ENCODE peak calls at places on chromosome X, in ten cellular contexts. D is adrenal gland; Y is activated CD4-positive, alpha-beta T cell treated with anti-CD3 and anti-CD28 coated beads for 4 hours; J is brain microvascular endothelial cell; P is sciatic nerve; I is NCI-H1436 treated with DMSO at 0.1 percent for 48 hours; K is HFF-Myc; H is sigmoid colon; B is lower leg skin; W is Ammon's horn. C is an unnamed sample.
A peak's percentile ranks its signal among the peaks of the same experiment; 100 is the strongest.

GRCh38 chrX:35711281-35711680 is 86.9 kb upstream of the MAGEB16 start:
- DNase-seq in D (no peak), Y (no peak), J (peak; percentile 26), P (no peak), I (no peak), K (no peak), H (no peak), B (no peak), W (no peak), C (no peak)

GRCh38 chrX:56793533-56794320 is 64.7 kb downstream of the NBDY start:
- DNase-seq in D (peak; percentile 33), Y (no peak), J (no peak), P (peak; percentile 53), I (no peak), K (no peak), H (peak; percentile 57), B (no peak), W (peak; percentile 6), C (no peak)

GRCh38 chrX:44903107-44903506 is 30.1 kb downstream of the KDM6A start:
- DNase-seq in D (no peak), Y (no peak), J (peak; percentile 81), P (no peak), I (no peak), K (no peak), H (no peak), B (no peak), W (no peak), C (peak; percentile 6)

GRCh38 chrX:40792433-40792832 is 57.1 kb upstream of the MED14 start:
- DNase-seq in D (no peak), Y (no peak), J (no peak), P (no peak), I (no peak), K (no peak), H (no peak), B (no peak), W (no peak), C (no peak)

GRCh38 chrX:54786972-54787371 is 11.1 kb downstream of the ITIH6 start:
- DNase-seq in D (no peak), Y (peak; percentile 25), J (no peak), P (no peak), I (no peak), K (no peak), H (no peak), B (no peak), W (no peak), C (peak; percentile 41)

GRCh38 chrX:46805270-46805669 is 31.6 kb upstream of the RP2 start:
- DNase-seq in D (no peak), Y (no peak), J (no peak), P (no peak), I (no peak), K (no peak), H (no peak), B (peak; percentile 21), W (no peak), C (no peak)

GRCh38 chrX:104972737-104973136 is 247.8 kb downstream of the TEX13A start:
- DNase-seq in D (no peak), Y (no peak), J (no peak), P (no peak), I (no peak), K (no peak), H (no peak), B (no peak), W (no peak), C (no peak)

GRCh38 chrX:6681469-6681868 is 146.6 kb upstream of the VCX3A start:
- DNase-seq in D (no peak), Y (no peak), J (no peak), P (no peak), I (no peak), K (no peak), H (no peak), B (no peak), W (no peak), C (no peak)

GRCh38 chrX:70496491-70496890 is 51.9 kb downstream of the DLG3 start:
- DNase-seq in D (no peak), Y (no peak), J (no peak), P (no peak), I (no peak), K (no peak), H (no peak), B (no peak), W (no peak), C (no peak)

GRCh38 chrX:53247928-53248327 is 22.9 kb upstream of the KDM5C start:
- DNase-seq in D (no peak), Y (no peak), J (no peak), P (no peak), I (no peak), K (no peak), H (no peak), B (no peak), W (no peak), C (no peak)

GRCh38 chrX:150897371-150898319 is 823 bp downstream of the CD99L2 start:
- DNase-seq in D (peak; percentile 31), Y (peak; percentile 41), J (no peak), P (no peak), I (peak; percentile 20), K (no peak), H (no peak), B (peak; percentile 86), W (peak; percentile 32), C (peak; percentile 57)

GRCh38 chrX:148574247-148574973 is 74.0 kb downstream of the AFF2 start:
- DNase-seq in D (no peak), Y (no peak), J (no peak), P (no peak), I (no peak), K (no peak), H (no peak), B (no peak), W (no peak), C (no peak)

GRCh38 chrX:149630681-149631292 is 805 bp downstream of the TMEM185A start:
- DNase-seq in D (peak; percentile 34), Y (no peak), J (peak; percentile 19), P (no peak), I (no peak), K (no peak), H (no peak), B (no peak), W (peak; percentile 5), C (no peak)

GRCh38 chrX:118976599-118977340 is 2.4 kb downstream of the LONRF3 start:
- DNase-seq in D (peak; percentile 68), Y (no peak), J (no peak), P (peak; percentile 69), I (no peak), K (no peak), H (peak; percentile 80), B (peak; percentile 89), W (no peak), C (peak; percentile 25)

GRCh38 chrX:18997916-18998315 is 14.0 kb upstream of the PHKA2 start:
- DNase-seq in D (no peak), Y (no peak), J (no peak), P (no peak), I (no peak), K (no peak), H (no peak), B (no peak), W (no peak), C (no peak)

GRCh38 chrX:122046815-122047214 is 999.4 kb downstream of the GLUD2 start:
- DNase-seq in D (no peak), Y (no peak), J (peak; percentile 11), P (no peak), I (no peak), K (no peak), H (no peak), B (no peak), W (no peak), C (no peak)

GRCh38 chrX:57070185-57070984 is 51.0 kb downstream of the SPIN2B start:
- DNase-seq in D (no peak), Y (no peak), J (no peak), P (no peak), I (no peak), K (no peak), H (no peak), B (no peak), W (no peak), C (no peak)

GRCh38 chrX:100946521-100946920 is 17.8 kb upstream of the XKRX start:
- DNase-seq in D (no peak), Y (no peak), J (no peak), P (no peak), I (no peak), K (no peak), H (no peak), B (no peak), W (no peak), C (no peak)

GRCh38 chrX:154549766-154550165 is 2.3 kb downstream of the IKBKG start:
- DNase-seq in D (no peak), Y (no peak), J (no peak), P (no peak), I (no peak), K (no peak), H (no peak), B (no peak), W (no peak), C (no peak)

GRCh38 chrX:40176256-40176978 is 78.7 kb upstream of the BCOR start:
- DNase-seq in D (peak; percentile 67), Y (peak; percentile 71), J (no peak), P (peak; percentile 83), I (no peak), K (no peak), H (peak; percentile 86), B (peak; percentile 93), W (no peak), C (peak; percentile 80)

GRCh38 chrX:109952050-109952449 is 50.9 kb upstream of the TMEM164 start:
- DNase-seq in D (no peak), Y (no peak), J (no peak), P (no peak), I (no peak), K (no peak), H (no peak), B (no peak), W (no peak), C (no peak)

GRCh38 chrX:35919536-35920309 is at the start of gene CFAP47:
- DNase-seq in D (peak; percentile 25), Y (no peak), J (no peak), P (no peak), I (no peak), K (no peak), H (no peak), B (no peak), W (peak; percentile 59), C (no peak)

GRCh38 chrX:129932792-129933321 is 26.9 kb downstream of the UTP14A start:
- DNase-seq in D (peak; percentile 45), Y (no peak), J (no peak), P (peak; percentile 65), I (no peak), K (no peak), H (peak; percentile 71), B (no peak), W (peak; percentile 12), C (no peak)

GRCh38 chrX:40173662-40174593 is 76.2 kb upstream of the BCOR start:
- DNase-seq in D (peak; percentile 78), Y (peak; percentile 57), J (no peak), P (no peak), I (no peak), K (no peak), H (peak; percentile 81), B (no peak), W (no peak), C (peak; percentile 79)

GRCh38 chrX:21638311-21638710 is 19.8 kb downstream of the KLHL34 start:
- DNase-seq in D (no peak), Y (no peak), J (peak; percentile 39), P (no peak), I (no peak), K (no peak), H (no peak), B (no peak), W (no peak), C (no peak)

GRCh38 chrX:9558615-9559014 is 93.8 kb downstream of the TBL1X start:
- DNase-seq in D (no peak), Y (no peak), J (no peak), P (no peak), I (no peak), K (no peak), H (no peak), B (no peak), W (no peak), C (no peak)

C was measured in activated naive CD4-positive, alpha-beta T cell treated with Interleukin-2 at 50 U/mL for 16 hours.